ENCODE peak calls at places on chromosomes 6 and 20, in four cellular contexts. One of them, this sample, is unnamed.

GRCh38 chr20:61805365-61805764 is 260.3 kb downstream of the TAF4 start:
- DNase-seq in H9: no peak
- DNase-seq in left lung: no peak
- DNase-seq in colonic mucosa: no peak
- DNase-seq in this sample: no peak

GRCh38 chr20:22341508-22341907 is 242.9 kb downstream of the FOXA2 start:
- DNase-seq in H9: no peak
- DNase-seq in left lung: no peak
- DNase-seq in colonic mucosa: no peak
- DNase-seq in this sample: no peak

GRCh38 chr6:166626177-166627038 is 643 bp downstream of the RPS6KA2 start:
- DNase-seq in H9: no peak
- DNase-seq in left lung: no peak
- DNase-seq in colonic mucosa: peak; percentile 30
- DNase-seq in this sample: peak; percentile 13

GRCh38 chr6:41204156-41204555 is 3.2 kb upstream of the TREML2 start:
- DNase-seq in H9: no peak
- DNase-seq in left lung: no peak
- DNase-seq in colonic mucosa: no peak
- DNase-seq in this sample: no peak

GRCh38 chr6:15527838-15528617 is 134.8 kb downstream of the DTNBP1 start:
- DNase-seq in H9: peak; percentile 17
- DNase-seq in left lung: no peak
- DNase-seq in colonic mucosa: no peak
- DNase-seq in this sample: no peak

GRCh38 chr6:111818539-111819226 is 54.6 kb downstream of the FYN start:
- DNase-seq in H9: no peak
- DNase-seq in left lung: no peak
- DNase-seq in colonic mucosa: no peak
- DNase-seq in this sample: no peak

GRCh38 chr20:39358052-39358451 is 395.9 kb downstream of the DHX35 start:
- DNase-seq in H9: no peak
- DNase-seq in left lung: no peak
- DNase-seq in colonic mucosa: no peak
- DNase-seq in this sample: no peak

GRCh38 chr6:3568396-3569082 is 111.7 kb upstream of the SLC22A23 start:
- DNase-seq in H9: no peak
- DNase-seq in left lung: no peak
- DNase-seq in colonic mucosa: no peak
- DNase-seq in this sample: no peak

GRCh38 chr6:118709859-118710350 is 58.5 kb upstream of the CEP85L start:
- DNase-seq in H9: no peak
- DNase-seq in left lung: no peak
- DNase-seq in colonic mucosa: peak; percentile 26
- DNase-seq in this sample: peak; percentile 24

GRCh38 chr20:36197271-36197670 is 39.0 kb upstream of the AAR2 start:
- DNase-seq in H9: no peak
- DNase-seq in left lung: no peak
- DNase-seq in colonic mucosa: no peak
- DNase-seq in this sample: no peak

GRCh38 chr20:59564943-59565342 is 39.4 kb upstream of the PHACTR3 start:
- DNase-seq in H9: no peak
- DNase-seq in left lung: no peak
- DNase-seq in colonic mucosa: no peak
- DNase-seq in this sample: no peak

GRCh38 chr6:164227952-164228522 is 813.5 kb downstream of the QKI start:
- DNase-seq in H9: no peak
- DNase-seq in left lung: no peak
- DNase-seq in colonic mucosa: no peak
- DNase-seq in this sample: no peak

GRCh38 chr20:20713244-20713765 is 861 bp upstream of the RALGAPA2 start:
- DNase-seq in H9: no peak
- DNase-seq in left lung: no peak
- DNase-seq in colonic mucosa: no peak
- DNase-seq in this sample: no peak

GRCh38 chr20:34249291-34249690 is 8.1 kb downstream of the ASIP start:
- DNase-seq in H9: no peak
- DNase-seq in left lung: peak; percentile 52
- DNase-seq in colonic mucosa: no peak
- DNase-seq in this sample: no peak

GRCh38 chr6:55868910-55869479 is 6.4 kb downstream of the BMP5 start:
- DNase-seq in H9: no peak
- DNase-seq in left lung: no peak
- DNase-seq in colonic mucosa: no peak
- DNase-seq in this sample: no peak

GRCh38 chr20:33676121-33676520 is 1.9 kb upstream of the NECAB3 start:
- DNase-seq in H9: no peak
- DNase-seq in left lung: no peak
- DNase-seq in colonic mucosa: no peak
- DNase-seq in this sample: no peak

GRCh38 chr6:15495375-15495901 is 167.4 kb downstream of the DTNBP1 start:
- DNase-seq in H9: no peak
- DNase-seq in left lung: no peak
- DNase-seq in colonic mucosa: no peak
- DNase-seq in this sample: no peak

GRCh38 chr20:49303211-49303610 is 25.4 kb upstream of the ZNFX1 start:
- DNase-seq in H9: no peak
- DNase-seq in left lung: no peak
- DNase-seq in colonic mucosa: no peak
- DNase-seq in this sample: no peak

GRCh38 chr6:45420083-45420908 is 42.6 kb upstream of the SUPT3H start:
- DNase-seq in H9: no peak
- DNase-seq in left lung: peak; percentile 45
- DNase-seq in colonic mucosa: peak; percentile 29
- DNase-seq in this sample: peak; percentile 32

GRCh38 chr6:108661430-108661829 is 100.7 kb downstream of the FOXO3 start:
- DNase-seq in H9: no peak
- DNase-seq in left lung: no peak
- DNase-seq in colonic mucosa: no peak
- DNase-seq in this sample: no peak

GRCh38 chr20:57372157-57372556 is 19.0 kb upstream of the RBM38 start:
- DNase-seq in H9: no peak
- DNase-seq in left lung: no peak
- DNase-seq in colonic mucosa: no peak
- DNase-seq in this sample: no peak

GRCh38 chr6:6812427-6812826 is 223.9 kb downstream of the LY86 start:
- DNase-seq in H9: no peak
- DNase-seq in left lung: no peak
- DNase-seq in colonic mucosa: no peak
- DNase-seq in this sample: no peak

GRCh38 chr20:59042151-59042795 is at the start of gene PRELID3B:
- DNase-seq in H9: no peak
- DNase-seq in left lung: no peak
- DNase-seq in colonic mucosa: peak; percentile 73
- DNase-seq in this sample: peak; percentile 21

GRCh38 chr6:14925627-14926026 is 320.2 kb upstream of the JARID2 start:
- DNase-seq in H9: no peak
- DNase-seq in left lung: no peak
- DNase-seq in colonic mucosa: no peak
- DNase-seq in this sample: no peak

GRCh38 chr6:166989427-166990034 is 9.7 kb upstream of the CEP43 start:
- DNase-seq in H9: no peak
- DNase-seq in left lung: no peak
- DNase-seq in colonic mucosa: no peak
- DNase-seq in this sample: no peak

GRCh38 chr6:42988486-42989020 is 4.2 kb downstream of the PPP2R5D start:
- DNase-seq in H9: no peak
- DNase-seq in left lung: no peak
- DNase-seq in colonic mucosa: no peak
- DNase-seq in this sample: no peak

GRCh38 chr6:142696689-142697088 is 248.3 kb downstream of the HIVEP2 start:
- DNase-seq in H9: no peak
- DNase-seq in left lung: no peak
- DNase-seq in colonic mucosa: peak; percentile 48
- DNase-seq in this sample: no peak

GRCh38 chr6:53579338-53579737 is 34.4 kb upstream of the GCLC start:
- DNase-seq in H9: no peak
- DNase-seq in left lung: no peak
- DNase-seq in colonic mucosa: no peak
- DNase-seq in this sample: no peak

DNA sequence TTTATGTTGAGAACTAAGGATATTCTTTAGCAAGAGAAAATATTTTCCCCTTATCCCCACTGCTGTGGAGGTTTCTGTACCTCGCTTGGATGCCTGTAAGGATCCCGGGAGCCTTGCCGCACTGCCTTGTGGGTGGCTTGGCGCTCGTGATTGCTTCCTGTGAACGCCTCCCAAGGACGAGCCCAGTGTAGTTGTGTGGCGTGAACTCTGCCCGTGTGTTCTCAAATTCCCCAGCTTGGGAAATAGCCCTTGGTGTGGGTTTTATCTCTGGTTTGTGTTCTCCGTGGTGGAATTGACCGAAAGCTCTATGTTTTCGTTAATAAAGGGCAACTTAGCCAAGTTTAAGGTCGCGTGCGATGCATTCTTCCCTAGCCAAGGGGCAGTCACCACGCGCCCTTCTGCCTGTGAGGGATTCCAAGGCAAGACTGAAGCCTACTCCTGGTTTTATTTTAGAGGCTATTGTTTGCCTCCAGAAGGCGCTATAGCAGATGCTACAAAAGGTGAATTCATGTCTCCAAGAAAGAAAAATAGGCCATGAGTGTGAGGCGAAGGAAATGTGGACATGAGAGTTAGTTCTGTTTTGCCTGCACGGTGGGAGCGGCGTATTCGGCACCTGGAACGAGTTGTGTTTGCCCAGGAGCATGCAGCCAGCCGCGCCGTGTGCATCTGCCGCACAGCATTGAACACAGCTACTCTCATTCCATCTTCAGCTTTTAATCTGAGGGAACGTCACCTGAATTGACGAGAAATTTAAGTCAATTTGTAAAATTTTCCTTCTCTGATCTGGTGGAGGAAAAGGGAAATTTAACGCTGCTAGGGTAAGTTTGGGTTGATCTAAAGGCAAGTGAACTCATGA is 40.3 kb upstream of the IRF4 start:
- DNase-seq in H9: no peak
- DNase-seq in left lung: no peak
- DNase-seq in colonic mucosa: no peak
- DNase-seq in this sample: no peak
- H3K9me3 ChIP-seq in H9: peaks cover 83% of the 10 kb centered on the region
- H3K9me3 ChIP-seq in left lung: no peaks in the 10 kb centered on the region
- H3K9me3 ChIP-seq in colonic mucosa: no peaks in the 10 kb centered on the region
- H3K9me3 ChIP-seq in this sample: no peaks in the 10 kb centered on the region

DNA sequence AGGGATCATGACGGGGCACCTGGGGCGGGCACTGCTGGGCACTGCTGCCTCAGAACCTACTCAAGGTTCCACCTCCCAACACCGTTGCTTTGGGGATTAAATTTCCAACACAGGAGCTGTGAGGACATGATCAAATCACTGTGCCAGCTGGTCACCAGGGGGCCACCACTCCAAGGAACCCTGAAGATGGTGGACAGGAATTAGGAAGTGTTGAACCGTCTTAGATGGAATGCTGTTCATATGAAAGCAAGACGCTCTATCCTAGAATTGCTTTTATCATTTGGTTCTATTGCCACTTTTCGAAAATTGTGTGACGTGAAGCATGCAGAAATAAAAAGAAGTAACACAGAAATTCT is 140.3 kb downstream of the DLL1 start:
- DNase-seq in H9: no peak
- DNase-seq in left lung: no peak
- DNase-seq in colonic mucosa: no peak
- DNase-seq in this sample: no peak
- H3K9me3 ChIP-seq in H9: no peaks in the 10 kb centered on the region
- H3K9me3 ChIP-seq in left lung: no peaks in the 10 kb centered on the region
- H3K9me3 ChIP-seq in colonic mucosa: no peaks in the 10 kb centered on the region
- H3K9me3 ChIP-seq in this sample: no peaks in the 10 kb centered on the region

DNA sequence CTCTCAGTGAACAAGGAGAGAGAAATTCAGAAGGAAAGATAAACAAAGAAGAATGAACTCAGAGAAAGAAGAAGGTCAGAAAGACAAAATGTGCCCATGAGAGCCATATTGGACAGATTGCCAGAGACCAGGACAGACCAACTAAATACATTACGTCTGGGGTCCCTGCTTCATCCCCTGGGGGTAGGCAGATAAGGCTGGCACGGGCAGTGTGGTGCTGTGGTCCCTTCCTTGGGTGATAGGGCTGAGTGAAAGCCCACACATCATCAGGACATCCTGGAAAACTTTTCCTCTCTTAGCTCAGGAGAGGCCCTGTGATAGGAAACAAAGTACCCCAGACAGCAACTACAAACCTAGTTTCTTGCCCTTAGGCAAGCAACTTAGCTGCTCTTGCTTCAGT is 13.2 kb upstream of the ARMC12 start:
- DNase-seq in H9: no peak
- DNase-seq in left lung: no peak
- DNase-seq in colonic mucosa: no peak
- DNase-seq in this sample: no peak
- H3K9me3 ChIP-seq in H9: no peaks in the 10 kb centered on the region
- H3K9me3 ChIP-seq in left lung: no peaks in the 10 kb centered on the region
- H3K9me3 ChIP-seq in colonic mucosa: no peaks in the 10 kb centered on the region
- H3K9me3 ChIP-seq in this sample: no peaks in the 10 kb centered on the region

GRCh38 chr20:55793986-55794385 is 211.3 kb downstream of the CBLN4 start:
- DNase-seq in H9: no peak
- DNase-seq in left lung: no peak
- DNase-seq in colonic mucosa: no peak
- DNase-seq in this sample: no peak
- H3K9me3 ChIP-seq in H9: no peaks in the 10 kb centered on the region
- H3K9me3 ChIP-seq in left lung: no peaks in the 10 kb centered on the region
- H3K9me3 ChIP-seq in colonic mucosa: no peaks in the 10 kb centered on the region
- H3K9me3 ChIP-seq in this sample: no peaks in the 10 kb centered on the region

DNA sequence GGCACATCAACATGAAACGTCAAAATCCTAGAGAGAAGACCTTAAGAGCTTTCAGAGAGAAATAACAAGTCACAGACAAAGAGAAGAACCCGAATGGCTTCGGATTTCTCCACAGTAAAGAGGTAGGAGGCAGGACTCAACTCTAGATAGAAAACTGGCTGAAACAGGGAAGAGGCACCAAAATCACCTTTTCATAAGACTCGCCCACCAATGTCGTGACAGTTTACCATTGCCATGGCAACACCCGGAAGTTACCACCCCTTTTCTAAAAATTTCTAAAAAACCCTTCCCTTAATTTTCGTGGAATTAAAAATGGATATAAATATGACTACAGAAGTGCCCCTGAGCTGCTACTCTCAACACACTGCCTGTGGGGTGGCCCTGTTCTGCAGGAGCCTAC is 12.3 kb upstream of the DEFB121 start:
- DNase-seq in H9: no peak
- DNase-seq in left lung: no peak
- DNase-seq in colonic mucosa: no peak
- DNase-seq in this sample: no peak
- H3K9me3 ChIP-seq in H9: peaks cover 79% of the 10 kb centered on the region
- H3K9me3 ChIP-seq in left lung: no peaks in the 10 kb centered on the region
- H3K9me3 ChIP-seq in colonic mucosa: no peaks in the 10 kb centered on the region
- H3K9me3 ChIP-seq in this sample: no peaks in the 10 kb centered on the region

GRCh38 chr6:23357185-23357745 is 768.8 kb upstream of the NRSN1 start:
- DNase-seq in H9: no peak
- DNase-seq in left lung: no peak
- DNase-seq in colonic mucosa: no peak
- DNase-seq in this sample: no peak

GRCh38 chr6:23348185-23348584 is 777.8 kb upstream of the NRSN1 start:
- DNase-seq in H9: no peak
- DNase-seq in left lung: no peak
- DNase-seq in colonic mucosa: no peak
- DNase-seq in this sample: no peak

GRCh38 chr6:23350752-23351453 is 775.1 kb upstream of the NRSN1 start:
- DNase-seq in H9: no peak
- DNase-seq in left lung: no peak
- DNase-seq in colonic mucosa: no peak
- DNase-seq in this sample: no peak

GRCh38 chr6:23349521-23350147 is 776.4 kb upstream of the NRSN1 start:
- DNase-seq in H9: no peak
- DNase-seq in left lung: no peak
- DNase-seq in colonic mucosa: no peak
- DNase-seq in this sample: no peak

GRCh38 chr6:23354004-23354403 is 772.0 kb upstream of the NRSN1 start:
- DNase-seq in H9: no peak
- DNase-seq in left lung: no peak
- DNase-seq in colonic mucosa: no peak
- DNase-seq in this sample: no peak
- H3K9me3 ChIP-seq in H9: no peaks in the 10 kb centered on the region
- H3K9me3 ChIP-seq in left lung: no peaks in the 10 kb centered on the region
- H3K9me3 ChIP-seq in colonic mucosa: no peaks in the 10 kb centered on the region
- H3K9me3 ChIP-seq in this sample: no peaks in the 10 kb centered on the region

This sample was measured in T-helper 17 cell.